ENCODE peak calls at places on chromosomes 4 and X, in four cellular contexts. E, X, J and Y are unnamed samples.

GRCh38 chr4:68375667-68376559 is 26.0 kb upstream of the YTHDC1 start:
- DNase-seq in E (peak; percentile 50), X (peak; percentile 39), J (peak; percentile 81), Y (peak; percentile 46)

GRCh38 chr4:55553442-55553841 is 6.7 kb upstream of the CLOCK start:
- DNase-seq in J (no peak), X (no peak), E (peak; percentile 19), Y (peak; percentile 20)

GRCh38 chr4:165785337-165785736 is 87.7 kb upstream of the TLL1 start:
- DNase-seq in E (no peak), J (no peak), X (no peak), Y (no peak)

GRCh38 chr4:155999743-156000142 is 46.1 kb upstream of the CTSO start:
- DNase-seq in J (peak; percentile 0), E (no peak), X (no peak), Y (no peak)

GRCh38 chr4:57233391-57233790 is 123.2 kb upstream of the IGFBP7 start:
- DNase-seq in E (no peak), J (no peak), X (no peak), Y (no peak)

GRCh38 chrX:110146521-110146920 is 143.6 kb downstream of the TMEM164 start:
- DNase-seq in X (peak; percentile 20), E (no peak), J (peak; percentile 8), Y (no peak)

GRCh38 chr4:157170321-157170720 is 50.2 kb upstream of the GRIA2 start:
- DNase-seq in X (no peak), E (no peak), J (no peak), Y (no peak)

GRCh38 chrX:155070038-155070437 is 898 bp downstream of the CMC4 start:
- DNase-seq in E (no peak), J (no peak), X (no peak), Y (no peak)

GRCh38 chr4:109873791-109874514 is 26.0 kb downstream of the LRIT3 start:
- DNase-seq in E (no peak), X (no peak), J (peak; percentile 3), Y (no peak)

GRCh38 chr4:169899295-169899694 is 126.9 kb downstream of the MFAP3L start:
- DNase-seq in J (peak; percentile 78), X (no peak), E (no peak), Y (no peak)

GRCh38 chr4:4852591-4853362 is 6.7 kb upstream of the MSX1 start:
- DNase-seq in J (no peak), E (no peak), X (no peak), Y (no peak)

GRCh38 chr4:97984545-97985131 is 158.6 kb downstream of the STPG2 start:
- DNase-seq in X (no peak), E (no peak), J (peak; percentile 6), Y (no peak)

GRCh38 chrX:41932885-41933284 is 9.5 kb upstream of the CASK start:
- DNase-seq in J (no peak), X (no peak), E (no peak), Y (no peak)

GRCh38 chr4:61505773-61506640 is 305.9 kb downstream of the ADGRL3 start:
- DNase-seq in E (no peak), X (no peak), J (no peak), Y (no peak)

GRCh38 chrX:129823115-129823514 is 20.6 kb downstream of the ZDHHC9 start:
- DNase-seq in X (no peak), J (no peak), E (peak; percentile 61), Y (peak; percentile 19)

GRCh38 chr4:109010534-109010933 is 247.7 kb upstream of the ETNPPL start:
- DNase-seq in X (no peak), E (no peak), J (no peak), Y (no peak)

GRCh38 chrX:102979536-102979935 is 42.5 kb downstream of the RAB40AL start:
- DNase-seq in X (no peak), J (no peak), E (no peak), Y (no peak)

DNA sequence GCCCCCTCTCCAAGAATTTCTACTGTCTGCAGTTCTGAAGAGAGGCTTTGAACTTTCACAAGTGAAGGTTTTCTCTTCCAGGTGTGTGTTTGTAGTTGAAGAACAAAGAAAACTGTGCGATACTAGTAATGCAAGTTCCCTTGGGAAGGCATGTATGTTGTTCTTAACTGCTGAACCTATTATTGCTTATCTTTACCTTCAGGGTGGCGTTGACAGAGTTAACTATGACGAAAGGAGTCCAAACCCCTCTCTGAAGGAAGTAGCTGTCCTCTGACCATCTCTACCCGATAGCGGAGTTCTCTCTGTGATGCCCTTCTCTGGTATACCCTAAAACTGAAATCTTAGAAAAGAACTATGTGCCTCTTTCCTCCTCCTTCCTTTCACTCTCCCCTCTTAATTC is 79.9 kb downstream of the TSPAN7 start:
- DNase-seq in E (no peak), J (no peak), X (no peak), Y (no peak)
- H3K4me1 ChIP-seq in E (no peaks in the 10 kb centered on the region), J (no peaks in the 10 kb centered on the region), X (peaks cover 21% of the 10 kb centered on the region), Y (no peaks in the 10 kb centered on the region)

DNA sequence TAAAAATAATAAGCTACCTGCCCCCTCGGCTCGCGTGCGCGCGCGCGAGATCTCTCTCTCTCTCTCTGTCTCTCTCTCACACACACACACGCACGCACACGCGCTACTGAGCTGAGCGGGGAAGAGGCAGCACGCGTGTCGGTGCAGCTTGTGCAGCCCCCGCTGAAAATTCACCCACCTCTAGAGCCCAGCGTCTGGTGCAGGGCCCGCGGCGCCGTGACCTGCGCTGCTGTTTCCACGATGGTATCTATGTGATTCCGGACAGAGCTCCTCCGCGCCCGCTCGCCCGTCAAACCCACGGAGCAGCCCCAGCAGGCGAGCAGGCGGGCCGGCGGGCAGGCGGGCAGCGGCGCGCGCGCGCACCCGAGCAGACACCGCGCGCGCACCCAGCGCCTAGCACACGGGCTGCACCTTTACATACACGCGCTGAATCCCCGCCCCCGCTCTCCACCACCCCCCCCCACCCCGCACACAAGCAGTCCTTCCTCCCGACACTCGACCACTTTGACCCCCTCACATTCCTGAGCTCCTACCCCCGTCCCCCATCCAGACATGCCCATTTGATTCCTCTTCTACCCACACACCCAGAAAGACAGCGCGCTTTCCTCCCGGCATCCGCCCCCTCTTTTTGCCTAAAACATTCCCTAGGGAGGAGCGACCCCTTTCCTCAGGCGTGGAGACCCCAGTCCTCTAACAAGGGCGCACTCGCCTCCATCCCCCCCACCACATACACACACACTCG is 1.0 kb downstream of the SLITRK4 start:
- DNase-seq in X (peak; percentile 13), E (no peak), J (no peak), Y (peak; percentile 5)
- H3K4me3 ChIP-seq in X (no peak overlapping the region), E (no peak overlapping the region), J (no peak overlapping the region), Y (no peak overlapping the region)

GRCh38 chrX:23661671-23662070 is 5.6 kb upstream of the PRDX4 start:
- DNase-seq in E (no peak), J (no peak), X (no peak), Y (no peak)

GRCh38 chrX:23660766-23661132 is 6.5 kb upstream of the PRDX4 start:
- DNase-seq in E (no peak), X (no peak), J (no peak), Y (no peak)

GRCh38 chrX:23656684-23657083 is 10.6 kb upstream of the PRDX4 start:
- DNase-seq in E (no peak), J (no peak), X (no peak), Y (no peak)

GRCh38 chrX:23662187-23662586 is 5.1 kb upstream of the PRDX4 start:
- DNase-seq in J (no peak), E (no peak), X (no peak), Y (no peak)

DNA sequence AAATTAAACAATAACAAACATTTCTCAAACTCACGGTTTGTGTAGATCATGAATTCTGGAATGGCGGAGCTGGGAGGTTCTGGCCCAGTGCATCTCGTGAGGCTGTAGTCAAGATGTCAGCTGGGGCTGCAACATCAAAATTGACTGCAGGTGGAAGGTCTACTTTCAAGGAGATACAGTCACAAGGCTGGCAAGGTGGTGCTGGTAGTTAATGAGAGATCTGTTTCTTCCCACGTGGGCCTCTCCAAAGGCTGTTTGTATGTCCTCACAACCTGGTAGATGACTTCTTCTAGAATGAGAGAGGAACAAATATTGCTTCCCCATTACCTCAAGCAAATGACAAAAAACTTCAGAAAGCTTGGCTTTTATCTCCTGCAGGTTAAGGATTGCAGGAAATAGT is 8.0 kb upstream of the PRDX4 start:
- DNase-seq in J (no peak), E (no peak), X (no peak), Y (no peak)
- H3K4me1 ChIP-seq in J (no peaks in the 10 kb centered on the region), E (peaks cover 8% of the 10 kb centered on the region), X (no peaks in the 10 kb centered on the region), Y (no peaks in the 10 kb centered on the region)

DNA sequence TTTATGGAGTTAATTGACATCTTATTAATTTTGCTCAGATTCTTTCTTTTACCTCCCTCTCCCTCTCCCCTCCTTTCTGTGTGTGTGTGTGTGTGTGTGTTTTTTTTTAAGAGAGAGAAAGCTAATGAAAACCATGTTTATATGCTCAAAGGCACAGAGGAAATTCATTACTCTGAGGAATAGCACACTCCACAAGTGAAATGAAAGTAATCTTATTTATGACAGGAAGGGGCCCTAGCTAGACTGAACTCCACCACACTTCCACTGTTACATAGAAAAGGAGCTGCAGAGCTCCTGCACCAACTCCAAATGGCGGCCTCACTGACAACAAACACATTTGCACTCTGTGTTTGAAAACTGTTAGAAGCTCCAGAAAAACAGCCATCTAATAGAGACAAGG is 150.6 kb downstream of the RASL11B start:
- DNase-seq in E (no peak), X (no peak), J (no peak), Y (no peak)
- H3K4me3 ChIP-seq in E (no peak overlapping the region), X (no peak overlapping the region), J (no peak overlapping the region), Y (no peak overlapping the region)

GRCh38 chrX:40009890-40010289 is 87.9 kb downstream of the BCOR start:
- DNase-seq in X (no peak), J (no peak), E (no peak), Y (no peak)
- H3K4me1 ChIP-seq in X (peaks cover 28% of the 10 kb centered on the region), J (peaks cover 15% of the 10 kb centered on the region), E (peaks cover 41% of the 10 kb centered on the region), Y (peaks cover 9% of the 10 kb centered on the region)

GRCh38 chr4:126954537-126955291 is 678.0 kb upstream of the INTU start:
- DNase-seq in X (no peak), J (no peak), E (no peak), Y (no peak)
- H3K4me3 ChIP-seq in X (no peak overlapping the region), J (no peak overlapping the region), E (no peak overlapping the region), Y (no peak overlapping the region)

DNA sequence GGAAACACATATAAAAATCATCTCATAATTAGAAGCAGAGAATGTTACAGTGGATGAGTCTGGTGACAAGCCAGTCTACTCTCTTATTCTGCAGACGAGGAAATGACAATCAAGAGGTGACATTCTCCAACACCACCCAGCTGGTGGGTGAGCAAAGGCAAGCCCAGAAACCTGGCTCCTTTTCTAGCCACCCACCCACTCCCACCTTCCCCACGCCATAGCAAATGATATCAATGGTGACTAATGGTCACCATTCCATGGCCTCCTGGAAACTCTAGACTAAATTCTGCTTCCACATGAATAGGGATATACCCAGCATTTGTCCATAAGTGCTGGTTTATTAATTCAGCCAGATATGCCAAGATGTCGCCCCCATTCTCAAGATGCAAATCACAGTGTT is 10.7 kb downstream of the SEL1L3 start:
- DNase-seq in J (no peak), X (no peak), E (no peak), Y (no peak)
- H3K4me1 ChIP-seq in J (peaks cover 31% of the 10 kb centered on the region), X (peaks cover 23% of the 10 kb centered on the region), E (peaks cover 26% of the 10 kb centered on the region), Y (peaks cover 5% of the 10 kb centered on the region)